ENCODE peak calls at places on chromosome 1, in ten cellular contexts. Z is stimulated activated CD4-positive, alpha-beta T cell treated with anti-CD3 and anti-CD28 coated beads, TNF-alpha, amount 100 ng/mL, for 48 hours; H is right lobe of liver; F is stimulated activated CD8-positive, alpha-beta memory T cell treated with anti-CD3 and anti-CD28 coated beads, Interleukin-7, amount 100 ng/mL, for 1 hour; J is fibroblast of the conjunctiva; G is activated CD4-positive, alpha-beta T cell treated with anti-CD3 and anti-CD28 coated beads, Interleukin-2, amount 10 ng/mL, durations not matched to agents 7 days and 5 days; M is HuH-7.5; V is mesothelial cell of epicardium; K is GM03348; U is NCI-H524. S is an unnamed sample.
A peak's percentile ranks its signal among the peaks of the same experiment; 100 is the strongest.

GRCh38 chr1:31793586-31794285 is 22.1 kb downstream of the SPOCD1 start:
- DNase-seq in Z (no peak), H (peak; percentile 35), F (no peak), J (no peak), G (no peak), M (no peak), V (peak; percentile 27), K (no peak), U (no peak), S (peak; percentile 52)

GRCh38 chr1:174659823-174660222 is 212.1 kb downstream of the GPR52 start:
- DNase-seq in Z (no peak), H (no peak), F (no peak), J (peak; percentile 3), G (no peak), M (no peak), V (no peak), K (peak; percentile 6), U (no peak), S (peak; percentile 73)

GRCh38 chr1:184759097-184759496 is 4.4 kb upstream of the EDEM3 start:
- DNase-seq in Z (no peak), H (no peak), F (no peak), J (no peak), G (no peak), M (peak; percentile 31), V (no peak), K (no peak), U (no peak), S (no peak)

GRCh38 chr1:23126801-23127200 is 41.9 kb downstream of the LUZP1 start:
- DNase-seq in Z (no peak), H (no peak), F (no peak), J (peak; percentile 45), G (no peak), M (no peak), V (no peak), K (peak; percentile 33), U (no peak), S (no peak)

GRCh38 chr1:51642739-51643142 is 25.8 kb downstream of the OSBPL9 start:
- DNase-seq in Z (no peak), H (no peak), F (no peak), J (peak; percentile 87), G (no peak), M (no peak), V (no peak), K (peak; percentile 72), U (no peak), S (peak; percentile 92)

GRCh38 chr1:207049974-207050391 is 1.0 kb downstream of the YOD1 start:
- DNase-seq in Z (peak; percentile 23), H (no peak), F (peak; percentile 20), J (peak; percentile 34), G (peak; percentile 72), M (peak; percentile 40), V (no peak), K (peak; percentile 51), U (peak; percentile 17), S (no peak)

GRCh38 chr1:26981146-26981846 is 12.2 kb upstream of the TRNP1 start:
- DNase-seq in Z (no peak), H (no peak), F (no peak), J (no peak), G (no peak), M (no peak), V (no peak), K (no peak), U (peak; percentile 59), S (no peak)

GRCh38 chr1:85091647-85092295 is 43.5 kb upstream of the MCOLN3 start:
- DNase-seq in Z (no peak), H (no peak), F (no peak), J (no peak), G (no peak), M (no peak), V (no peak), K (no peak), U (no peak), S (peak; percentile 62)

GRCh38 chr1:39089811-39090519 is 63.8 kb downstream of the NDUFS5 start:
- DNase-seq in Z (no peak), H (no peak), F (no peak), J (no peak), G (no peak), M (no peak), V (no peak), K (peak; percentile 48), U (no peak), S (peak; percentile 62)

GRCh38 chr1:56080123-56080522 is 499.2 kb downstream of the PLPP3 start:
- DNase-seq in Z (no peak), H (no peak), F (no peak), J (no peak), G (no peak), M (no peak), V (no peak), K (no peak), U (no peak), S (no peak)

GRCh38 chr1:154258784-154259183 is 13.6 kb upstream of the HAX1 start:
- DNase-seq in Z (no peak), H (no peak), F (no peak), J (no peak), G (no peak), M (no peak), V (no peak), K (no peak), U (no peak), S (no peak)

S was measured in osteoblast.